ENCODE peak calls at places on chromosomes 3 and 15, in five cellular contexts. F is K562, U is GM12878, N is endothelial cell of umbilical vein, H is A549. T is an unnamed sample.

GRCh38 chr15:85761635-85762034 is 33.1 kb downstream of the KLHL25 start:
- DNase-seq in F (no peak), U (no peak), N (no peak), H (no peak), T (no peak)

GRCh38 chr3:41404601-41405000 is 205.3 kb downstream of the CTNNB1 start:
- DNase-seq in F (no peak), U (no peak), N (no peak), H (no peak), T (no peak)

GRCh38 chr3:59866076-59866475 is 816.3 kb upstream of the CFAP20DC start:
- DNase-seq in F (no peak), U (no peak), N (no peak), H (no peak), T (no peak)

GRCh38 chr15:100730129-100730528 is 127.7 kb downstream of the ASB7 start:
- DNase-seq in F (no peak), U (no peak), N (no peak), H (no peak), T (no peak)

GRCh38 chr15:66133247-66133646 is 120.3 kb downstream of the MEGF11 start:
- DNase-seq in F (no peak), U (no peak), N (no peak), H (no peak), T (no peak)

GRCh38 chr15:93321881-93322282 is 232.9 kb upstream of the RGMA start:
- DNase-seq in F (no peak), U (no peak), N (no peak), H (no peak), T (no peak)

GRCh38 chr15:75836953-75837321 is 6.3 kb upstream of the UBE2Q2 start:
- DNase-seq in F (no peak), U (peak), N (peak), H (peak), T (peak)

GRCh38 chr3:156151824-156152428 is 31.5 kb downstream of the KCNAB1 start:
- DNase-seq in F (peak), U (no peak), N (peak), H (peak), T (peak)

GRCh38 chr15:69824075-69824876 is 273.4 kb downstream of the TLE3 start:
- DNase-seq in F (no peak), U (no peak), N (no peak), H (no peak), T (no peak)

GRCh38 chr3:194840661-194841514 is 155.2 kb downstream of the FAM43A start:
- DNase-seq in F (peak), U (no peak), N (peak), H (peak), T (peak)

GRCh38 chr3:71707600-71707999 is 17.6 kb downstream of the EIF4E3 start:
- DNase-seq in F (no peak), U (no peak), N (no peak), H (peak), T (no peak)

GRCh38 chr3:139286241-139286640 is 57.6 kb upstream of the MRPS22 start:
- DNase-seq in F (no peak), U (no peak), N (no peak), H (no peak), T (no peak)
- TF ChIP-seq MYC in F (no peak), U (no peak), N (no peak), H (no peak), T (no peak)

DNA sequence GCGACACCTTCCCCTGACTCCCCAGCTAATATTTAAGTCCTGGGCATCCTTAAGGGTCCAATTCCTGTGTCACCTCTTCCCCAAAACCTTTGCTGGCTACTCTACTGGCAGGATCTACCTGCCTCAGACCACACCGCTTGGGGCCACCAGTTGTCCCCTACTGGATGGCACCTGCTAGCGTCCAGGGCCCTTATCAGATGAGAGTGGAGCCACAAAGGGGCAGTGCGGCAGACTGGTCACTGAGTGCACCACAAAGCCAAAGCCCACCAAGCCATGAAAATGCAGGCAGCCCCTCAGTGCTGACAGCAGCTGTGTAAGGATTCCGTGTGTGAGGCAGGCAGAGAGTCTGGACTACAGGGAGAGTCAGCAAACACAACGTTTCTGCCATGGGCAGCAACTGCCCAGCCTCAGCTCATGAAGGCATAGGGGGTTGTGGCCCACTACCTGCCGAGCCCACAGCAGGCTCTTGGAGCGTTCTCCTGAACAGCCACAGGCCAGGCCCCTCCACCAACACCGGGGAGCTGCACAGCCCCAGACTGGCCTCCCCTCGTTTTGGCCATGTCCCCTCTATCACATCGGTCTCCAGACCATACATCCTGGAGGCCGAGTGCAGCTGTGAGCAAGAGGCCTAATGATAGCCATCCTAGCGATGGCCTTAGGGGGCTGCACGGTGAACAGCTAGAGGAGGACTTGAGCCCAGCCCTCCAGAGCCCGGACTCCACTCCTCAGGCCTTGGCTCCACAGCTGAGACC is 32.3 kb downstream of the ALDH1L1 start:
- DNase-seq in F (no peak), U (no peak), N (no peak), H (no peak), T (no peak)
- TF ChIP-seq MYC in F (no peak), U (no peak), N (no peak), H (no peak), T (no peak)

GRCh38 chr3:50637012-50637411 is 20.1 kb downstream of the MAPKAPK3 start:
- DNase-seq in F (no peak), U (no peak), N (no peak), H (no peak), T (no peak)
- TF ChIP-seq MYC in F (no peak), U (no peak), N (no peak), H (no peak), T (no peak)

GRCh38 chr3:57818772-57819171 is 62.7 kb downstream of the SLMAP start:
- DNase-seq in F (no peak), U (no peak), N (no peak), H (no peak), T (no peak)
- TF ChIP-seq MYC in F (no peak), U (no peak), N (no peak), H (no peak), T (no peak)

GRCh38 chr15:39787479-39787878 is 4.8 kb upstream of the FSIP1 start:
- DNase-seq in F (no peak), U (no peak), N (peak), H (no peak), T (no peak)

GRCh38 chr15:39789736-39790135 is 7.1 kb upstream of the FSIP1 start:
- DNase-seq in F (no peak), U (no peak), N (no peak), H (no peak), T (peak)

GRCh38 chr15:39786444-39787056 is 3.9 kb upstream of the FSIP1 start:
- DNase-seq in F (peak), U (no peak), N (peak), H (peak), T (peak)

GRCh38 chr15:39788800-39789565 is 6.3 kb upstream of the FSIP1 start:
- DNase-seq in F (no peak), U (no peak), N (no peak), H (no peak), T (peak)

GRCh38 chr15:39788108-39788507 is 5.5 kb upstream of the FSIP1 start:
- DNase-seq in F (no peak), U (no peak), N (peak), H (no peak), T (no peak)
- TF ChIP-seq MYC in F (no peak), U (no peak), N (no peak), H (no peak), T (no peak)

DNA sequence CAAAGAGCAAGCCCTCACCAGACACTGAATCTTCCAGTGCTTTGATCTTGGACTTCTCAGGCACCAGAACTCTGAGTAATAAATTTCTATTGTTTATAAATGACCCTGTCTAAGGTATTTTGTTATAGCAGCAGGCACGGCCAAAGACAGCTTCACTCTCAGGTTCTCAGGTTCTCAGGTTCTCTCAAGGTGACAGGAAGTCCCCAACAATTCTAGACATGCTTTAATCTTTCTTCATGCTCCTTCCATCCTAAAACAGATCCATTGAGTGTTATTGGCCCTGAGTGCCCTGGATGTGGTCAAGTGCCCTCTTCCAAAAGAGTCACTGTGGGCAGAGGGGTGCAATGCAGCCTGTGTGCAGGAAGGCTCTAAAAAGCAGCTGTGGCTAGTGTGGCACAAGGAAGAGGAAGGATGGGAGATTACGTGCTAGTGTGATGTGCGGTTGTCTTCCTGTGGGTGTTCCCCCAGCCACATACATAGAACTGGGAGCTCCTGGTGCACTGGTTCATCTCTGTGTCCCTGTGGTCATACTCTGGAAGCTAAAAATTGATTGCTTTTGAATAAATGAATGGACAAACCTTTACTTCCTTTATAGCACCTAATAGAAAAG is 11.0 kb upstream of the RAB7A start:
- DNase-seq in F (no peak), U (no peak), N (no peak), H (no peak), T (peak)
- TF ChIP-seq MYC in F (no peak), U (no peak), N (no peak), H (no peak), T (peak)

DNA sequence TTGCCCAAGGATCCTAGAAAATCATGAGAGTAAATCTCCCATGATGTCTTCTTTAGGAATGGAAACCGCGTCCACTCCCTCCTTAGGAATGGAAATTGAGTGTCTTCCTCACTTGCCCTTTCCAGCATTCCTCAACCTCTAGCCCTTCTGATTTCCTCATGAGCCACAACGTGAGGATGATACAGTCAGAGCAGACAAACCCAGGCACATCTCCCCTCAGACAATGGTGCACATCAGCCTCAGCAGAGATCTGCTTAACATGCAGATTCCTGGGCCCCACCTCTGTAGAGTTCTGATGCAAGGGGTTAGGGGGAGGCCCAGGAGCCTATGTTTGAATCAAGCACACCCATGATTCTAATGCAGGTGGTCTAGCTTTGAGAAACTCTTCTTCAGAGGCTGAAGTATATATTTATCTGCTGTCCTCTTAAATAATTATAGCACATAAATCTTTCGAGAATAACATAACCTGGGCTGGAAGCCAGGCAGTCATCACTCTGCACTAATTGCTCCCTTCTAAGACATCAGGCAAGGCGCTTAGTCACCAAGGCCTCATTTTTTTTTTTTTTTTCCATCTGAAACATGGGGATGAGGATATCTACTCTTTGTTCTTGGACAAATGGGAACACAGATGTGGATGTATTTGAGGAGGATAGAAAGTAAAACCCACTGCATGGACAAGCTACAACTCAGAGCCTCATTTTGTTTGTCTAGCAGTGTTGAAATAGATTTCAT is 81.7 kb downstream of the PRICKLE2 start:
- DNase-seq in F (no peak), U (no peak), N (peak), H (peak), T (no peak)
- TF ChIP-seq MYC in F (no peak), U (no peak), N (no peak), H (no peak), T (no peak)

DNA sequence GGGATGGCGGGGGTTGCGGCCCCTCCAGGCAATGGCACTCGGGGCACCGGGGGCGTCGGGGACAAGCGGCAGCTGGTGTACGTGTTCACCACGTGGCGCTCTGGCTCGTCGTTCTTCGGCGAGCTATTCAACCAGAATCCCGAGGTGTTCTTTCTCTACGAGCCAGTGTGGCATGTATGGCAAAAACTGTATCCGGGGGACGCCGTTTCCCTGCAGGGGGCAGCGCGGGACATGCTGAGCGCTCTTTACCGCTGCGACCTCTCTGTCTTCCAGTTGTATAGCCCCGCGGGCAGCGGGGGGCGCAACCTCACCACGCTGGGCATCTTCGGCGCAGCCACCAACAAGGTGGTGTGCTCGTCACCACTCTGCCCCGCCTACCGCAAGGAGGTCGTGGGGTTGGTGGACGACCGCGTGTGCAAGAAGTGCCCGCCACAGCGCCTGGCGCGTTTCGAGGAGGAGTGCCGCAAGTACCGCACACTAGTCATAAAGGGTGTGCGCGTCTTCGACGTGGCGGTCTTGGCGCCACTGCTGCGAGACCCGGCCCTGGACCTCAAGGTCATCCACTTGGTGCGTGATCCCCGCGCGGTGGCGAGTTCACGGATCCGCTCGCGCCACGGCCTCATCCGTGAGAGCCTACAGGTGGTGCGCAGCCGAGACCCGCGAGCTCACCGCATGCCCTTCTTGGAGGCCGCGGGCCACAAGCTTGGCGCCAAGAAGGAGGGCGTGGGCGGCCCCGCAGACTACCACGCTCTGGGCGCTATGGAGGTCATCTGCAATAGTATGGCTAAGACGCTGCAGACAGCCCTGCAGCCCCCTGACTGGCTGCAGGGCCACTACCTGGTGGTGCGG is 1.9 kb downstream of the CHST2 start:
- DNase-seq in F (no peak), U (no peak), N (peak), H (peak), T (peak)
- TF ChIP-seq MYC in F (no peak), U (no peak), N (no peak), H (no peak), T (no peak)

DNA sequence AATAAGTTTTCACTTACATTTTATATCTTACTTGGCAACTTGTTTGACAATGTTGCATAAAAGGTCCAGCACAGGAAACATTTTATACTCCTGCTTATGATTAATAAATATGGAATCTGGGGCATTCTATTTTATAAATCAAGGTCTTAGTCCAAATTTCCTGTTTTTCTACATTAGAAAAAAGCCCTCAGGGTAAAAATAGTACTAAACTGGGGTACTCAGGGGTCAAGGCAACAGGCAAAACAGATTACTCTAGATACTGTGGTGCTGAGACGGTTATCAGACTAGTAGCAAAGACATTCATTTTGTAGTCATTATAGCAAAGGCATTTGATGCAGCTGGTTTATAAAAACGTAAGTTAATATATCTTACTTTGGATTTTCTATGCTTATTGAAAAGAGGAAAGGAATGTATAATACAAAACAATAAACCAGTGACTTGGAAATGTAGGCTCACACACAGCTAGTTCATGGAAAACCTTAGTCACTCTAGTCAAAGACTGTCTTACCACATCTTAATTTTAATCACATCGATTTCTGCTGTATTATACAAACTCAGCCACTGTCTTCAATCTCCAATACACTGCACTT is 45.4 kb upstream of the FILIP1L start:
- DNase-seq in F (no peak), U (no peak), N (peak), H (no peak), T (no peak)
- TF ChIP-seq MYC in F (no peak), U (no peak), N (no peak), H (no peak), T (no peak)

T was measured in NB4.